ENCODE peak calls at places on chromosomes 12 and 14, in six cellular contexts. One of them, this sample, is unnamed.

GRCh38 chr14:21589317-21589716 is 9.4 kb upstream of the OR10G3 start:
- DNase-seq in mesenchymal stem cell: no peak
- DNase-seq in IMR-90: no peak
- DNase-seq in trophoblast cell: peak
- DNase-seq in neuronal stem cell: no peak
- DNase-seq in H1: no peak
- DNase-seq in this sample: no peak

GRCh38 chr14:75259510-75259855 is 19.1 kb upstream of the FOS start:
- DNase-seq in mesenchymal stem cell: no peak
- DNase-seq in IMR-90: peak
- DNase-seq in trophoblast cell: no peak
- DNase-seq in neuronal stem cell: no peak
- DNase-seq in H1: no peak
- DNase-seq in this sample: no peak

GRCh38 chr12:6534914-6535696 is 788 bp downstream of the GAPDH start:
- DNase-seq in mesenchymal stem cell: peak
- DNase-seq in IMR-90: peak
- DNase-seq in trophoblast cell: peak
- DNase-seq in neuronal stem cell: peak
- DNase-seq in H1: peak
- DNase-seq in this sample: peak

GRCh38 chr12:22190969-22191368 is 143.5 kb downstream of the ST8SIA1 start:
- DNase-seq in mesenchymal stem cell: no peak
- DNase-seq in IMR-90: no peak
- DNase-seq in trophoblast cell: no peak
- DNase-seq in neuronal stem cell: no peak
- DNase-seq in H1: no peak
- DNase-seq in this sample: no peak

GRCh38 chr12:116472193-116472592 is 87.0 kb upstream of the MAP1LC3B2 start:
- DNase-seq in mesenchymal stem cell: no peak
- DNase-seq in IMR-90: no peak
- DNase-seq in trophoblast cell: no peak
- DNase-seq in neuronal stem cell: no peak
- DNase-seq in H1: no peak
- DNase-seq in this sample: no peak

GRCh38 chr12:95470300-95470699 is 3.7 kb upstream of the METAP2 start:
- DNase-seq in mesenchymal stem cell: no peak
- DNase-seq in IMR-90: no peak
- DNase-seq in trophoblast cell: peak
- DNase-seq in neuronal stem cell: no peak
- DNase-seq in H1: no peak
- DNase-seq in this sample: no peak

GRCh38 chr12:127241056-127241830 is 1025.7 kb upstream of the TMEM132C start:
- DNase-seq in mesenchymal stem cell: no peak
- DNase-seq in IMR-90: no peak
- DNase-seq in trophoblast cell: peak
- DNase-seq in neuronal stem cell: no peak
- DNase-seq in H1: no peak
- DNase-seq in this sample: no peak

GRCh38 chr12:64900540-64900939 is 76.1 kb downstream of the TBC1D30 start:
- DNase-seq in mesenchymal stem cell: no peak
- DNase-seq in IMR-90: peak
- DNase-seq in trophoblast cell: no peak
- DNase-seq in neuronal stem cell: no peak
- DNase-seq in H1: no peak
- DNase-seq in this sample: no peak

GRCh38 chr12:26195250-26195640 is at the start of gene SSPN:
- DNase-seq in mesenchymal stem cell: peak
- DNase-seq in IMR-90: peak
- DNase-seq in trophoblast cell: peak
- DNase-seq in neuronal stem cell: peak
- DNase-seq in H1: peak
- DNase-seq in this sample: peak

GRCh38 chr12:108495054-108495453 is 20.0 kb upstream of the FICD start:
- DNase-seq in mesenchymal stem cell: peak
- DNase-seq in IMR-90: peak
- DNase-seq in trophoblast cell: peak
- DNase-seq in neuronal stem cell: peak
- DNase-seq in H1: peak
- DNase-seq in this sample: peak

GRCh38 chr14:106024983-106025604 is 498.7 kb downstream of the TMEM121 start:
- DNase-seq in mesenchymal stem cell: no peak
- DNase-seq in IMR-90: no peak
- DNase-seq in trophoblast cell: no peak
- DNase-seq in neuronal stem cell: no peak
- DNase-seq in H1: no peak
- DNase-seq in this sample: no peak

GRCh38 chr14:75969126-75969525 is 12.7 kb downstream of the TGFB3 start:
- DNase-seq in mesenchymal stem cell: no peak
- DNase-seq in IMR-90: no peak
- DNase-seq in trophoblast cell: no peak
- DNase-seq in neuronal stem cell: no peak
- DNase-seq in H1: no peak
- DNase-seq in this sample: no peak

GRCh38 chr14:61438860-61439765 is 117.7 kb downstream of the PRKCH start:
- DNase-seq in mesenchymal stem cell: peak
- DNase-seq in IMR-90: peak
- DNase-seq in trophoblast cell: no peak
- DNase-seq in neuronal stem cell: peak
- DNase-seq in H1: no peak
- DNase-seq in this sample: peak

GRCh38 chr14:54650331-54651017 is 83.5 kb downstream of the SAMD4A start:
- DNase-seq in mesenchymal stem cell: peak
- DNase-seq in IMR-90: peak
- DNase-seq in trophoblast cell: peak
- DNase-seq in neuronal stem cell: no peak
- DNase-seq in H1: no peak
- DNase-seq in this sample: no peak

GRCh38 chr14:68312300-68312699 is 480.6 kb downstream of the ZFP36L1 start:
- DNase-seq in mesenchymal stem cell: no peak
- DNase-seq in IMR-90: no peak
- DNase-seq in trophoblast cell: no peak
- DNase-seq in neuronal stem cell: no peak
- DNase-seq in H1: no peak
- DNase-seq in this sample: no peak

GRCh38 chr14:60328588-60328987 is 79.6 kb downstream of the PPM1A start:
- DNase-seq in mesenchymal stem cell: no peak
- DNase-seq in IMR-90: no peak
- DNase-seq in trophoblast cell: no peak
- DNase-seq in neuronal stem cell: no peak
- DNase-seq in H1: no peak
- DNase-seq in this sample: peak

GRCh38 chr12:14185441-14186192 is 179.9 kb upstream of the ATF7IP start:
- DNase-seq in mesenchymal stem cell: peak
- DNase-seq in IMR-90: peak
- DNase-seq in trophoblast cell: peak
- DNase-seq in neuronal stem cell: peak
- DNase-seq in H1: peak
- DNase-seq in this sample: peak

GRCh38 chr12:116293687-116294463 is 16.4 kb upstream of the MED13L start:
- DNase-seq in mesenchymal stem cell: no peak
- DNase-seq in IMR-90: no peak
- DNase-seq in trophoblast cell: no peak
- DNase-seq in neuronal stem cell: no peak
- DNase-seq in H1: no peak
- DNase-seq in this sample: no peak

GRCh38 chr12:27394676-27395075 is 51.9 kb upstream of the SMCO2 start:
- DNase-seq in mesenchymal stem cell: no peak
- DNase-seq in IMR-90: no peak
- DNase-seq in trophoblast cell: no peak
- DNase-seq in neuronal stem cell: no peak
- DNase-seq in H1: no peak
- DNase-seq in this sample: no peak

GRCh38 chr14:103317976-103318580 is 16.0 kb upstream of the EIF5 start:
- DNase-seq in mesenchymal stem cell: no peak
- DNase-seq in IMR-90: no peak
- DNase-seq in trophoblast cell: no peak
- DNase-seq in neuronal stem cell: no peak
- DNase-seq in H1: no peak
- DNase-seq in this sample: no peak

GRCh38 chr14:67704484-67705089 is 2.9 kb downstream of the RDH12 start:
- DNase-seq in mesenchymal stem cell: peak
- DNase-seq in IMR-90: peak
- DNase-seq in trophoblast cell: peak
- DNase-seq in neuronal stem cell: peak
- DNase-seq in H1: no peak
- DNase-seq in this sample: no peak

GRCh38 chr12:553216-554000 is 93.7 kb downstream of the B4GALNT3 start:
- DNase-seq in mesenchymal stem cell: no peak
- DNase-seq in IMR-90: no peak
- DNase-seq in trophoblast cell: no peak
- DNase-seq in neuronal stem cell: no peak
- DNase-seq in H1: no peak
- DNase-seq in this sample: no peak

GRCh38 chr12:49489720-49490119 is 49.1 kb upstream of the KCNH3 start:
- DNase-seq in mesenchymal stem cell: peak
- DNase-seq in IMR-90: peak
- DNase-seq in trophoblast cell: no peak
- DNase-seq in neuronal stem cell: no peak
- DNase-seq in H1: no peak
- DNase-seq in this sample: no peak

GRCh38 chr12:122845041-122845864 is 10.0 kb downstream of the HIP1R start:
- DNase-seq in mesenchymal stem cell: no peak
- DNase-seq in IMR-90: no peak
- DNase-seq in trophoblast cell: no peak
- DNase-seq in neuronal stem cell: no peak
- DNase-seq in H1: peak
- DNase-seq in this sample: peak

DNA sequence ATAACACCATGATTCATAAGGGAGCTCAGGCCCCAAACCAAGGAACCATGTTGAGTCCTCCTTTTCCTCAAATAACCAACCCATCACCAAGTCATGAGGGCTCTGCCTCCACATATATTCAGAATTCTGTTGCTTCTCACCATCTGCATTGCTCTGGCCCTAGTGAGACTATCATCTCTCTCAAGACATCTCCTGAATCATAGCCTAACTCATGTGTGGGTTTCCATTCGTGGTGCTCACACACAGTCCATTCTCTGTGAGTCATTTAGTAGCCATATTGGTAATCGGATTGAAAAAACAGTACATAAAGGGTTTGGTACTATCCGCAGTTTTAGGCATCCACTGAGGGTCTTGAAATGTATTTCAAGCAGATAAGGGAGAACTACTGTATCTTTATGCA is 5.1 kb upstream of the SLC38A2 start:
- DNase-seq in mesenchymal stem cell: peak
- DNase-seq in IMR-90: peak
- DNase-seq in trophoblast cell: no peak
- DNase-seq in neuronal stem cell: no peak
- DNase-seq in H1: no peak
- DNase-seq in this sample: no peak
- H3K18ac ChIP-seq in mesenchymal stem cell: no peak
- H3K18ac ChIP-seq in IMR-90: peak
- H3K18ac ChIP-seq in trophoblast cell: no peak
- H3K18ac ChIP-seq in neuronal stem cell: no peak
- H3K18ac ChIP-seq in H1: no peak
- H3K18ac ChIP-seq in this sample: no peak

GRCh38 chr12:124940393-124941169 is 26.1 kb upstream of the UBC start:
- DNase-seq in mesenchymal stem cell: peak
- DNase-seq in IMR-90: peak
- DNase-seq in trophoblast cell: peak
- DNase-seq in neuronal stem cell: peak
- DNase-seq in H1: peak
- DNase-seq in this sample: peak
- H3K4ac ChIP-seq in mesenchymal stem cell: peak
- H3K4ac ChIP-seq in IMR-90: peak
- H3K4ac ChIP-seq in trophoblast cell: no peak
- H3K4ac ChIP-seq in neuronal stem cell: no peak
- H3K4ac ChIP-seq in H1: peak
- H3K4ac ChIP-seq in this sample: no peak

GRCh38 chr12:96780330-96780729 is 126.7 kb upstream of the NEDD1 start:
- DNase-seq in mesenchymal stem cell: no peak
- DNase-seq in IMR-90: no peak
- DNase-seq in trophoblast cell: no peak
- DNase-seq in neuronal stem cell: no peak
- DNase-seq in H1: no peak
- DNase-seq in this sample: no peak
- H4K91ac ChIP-seq in mesenchymal stem cell: no peak
- H4K91ac ChIP-seq in IMR-90: no peak
- H4K91ac ChIP-seq in trophoblast cell: no peak
- H4K91ac ChIP-seq in neuronal stem cell: no peak
- H4K91ac ChIP-seq in H1: no peak
- H4K91ac ChIP-seq in this sample: no peak

DNA sequence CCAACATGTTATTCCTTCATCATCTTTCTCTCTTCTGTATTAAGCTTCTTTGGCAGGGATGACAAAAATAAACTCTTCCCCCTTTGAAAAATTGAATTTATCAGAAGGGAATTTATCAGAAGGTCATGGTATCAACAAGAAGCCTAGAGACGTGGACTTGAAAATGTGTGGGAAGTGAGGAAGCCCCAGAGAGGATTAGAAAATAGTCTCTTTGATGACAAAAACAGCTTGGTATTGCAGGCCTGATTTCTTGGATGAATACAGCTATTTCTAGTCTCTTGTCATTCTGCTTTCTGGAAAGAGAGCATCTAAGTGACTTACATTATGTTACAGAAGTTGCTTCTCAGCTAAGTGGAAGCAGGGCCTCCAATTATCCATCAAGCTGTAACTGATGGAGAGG is 111.1 kb downstream of the KITLG start:
- DNase-seq in mesenchymal stem cell: no peak
- DNase-seq in IMR-90: no peak
- DNase-seq in trophoblast cell: no peak
- DNase-seq in neuronal stem cell: no peak
- DNase-seq in H1: no peak
- DNase-seq in this sample: no peak
- H3K18ac ChIP-seq in mesenchymal stem cell: no peak
- H3K18ac ChIP-seq in IMR-90: no peak
- H3K18ac ChIP-seq in trophoblast cell: no peak
- H3K18ac ChIP-seq in neuronal stem cell: no peak
- H3K18ac ChIP-seq in H1: no peak
- H3K18ac ChIP-seq in this sample: no peak

GRCh38 chr12:112012775-112013600 is at the start of the genes ERP29 and TMEM116:
- DNase-seq in mesenchymal stem cell: peak
- DNase-seq in IMR-90: peak
- DNase-seq in trophoblast cell: peak
- DNase-seq in neuronal stem cell: peak
- DNase-seq in H1: peak
- DNase-seq in this sample: peak
- H3K4ac ChIP-seq in mesenchymal stem cell: peak
- H3K4ac ChIP-seq in IMR-90: peak
- H3K4ac ChIP-seq in trophoblast cell: peak
- H3K4ac ChIP-seq in neuronal stem cell: peak
- H3K4ac ChIP-seq in H1: peak
- H3K4ac ChIP-seq in this sample: no peak

DNA sequence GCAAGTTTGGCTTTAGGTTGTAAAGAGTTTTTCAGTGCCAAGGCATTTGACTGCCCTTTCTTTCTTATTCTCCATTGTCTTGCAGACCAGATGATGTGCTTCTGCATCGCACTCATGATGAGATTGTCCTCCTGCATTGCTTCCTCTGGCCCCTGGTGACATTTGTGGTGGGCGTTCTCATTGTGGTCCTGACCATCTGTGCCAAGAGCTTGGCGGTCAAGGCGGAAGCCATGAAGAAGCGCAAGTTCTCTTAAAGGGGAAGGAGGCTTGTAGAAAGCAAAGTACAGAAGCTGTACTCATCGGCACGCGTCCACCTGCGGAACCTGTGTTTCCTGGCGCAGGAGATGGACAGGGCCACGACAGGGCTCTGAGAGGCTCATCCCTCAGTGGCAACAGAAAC is 64.3 kb downstream of the KCNMB4 start:
- DNase-seq in mesenchymal stem cell: no peak
- DNase-seq in IMR-90: no peak
- DNase-seq in trophoblast cell: no peak
- DNase-seq in neuronal stem cell: no peak
- DNase-seq in H1: no peak
- DNase-seq in this sample: no peak
- H4K91ac ChIP-seq in mesenchymal stem cell: no peak
- H4K91ac ChIP-seq in IMR-90: no peak
- H4K91ac ChIP-seq in trophoblast cell: no peak
- H4K91ac ChIP-seq in neuronal stem cell: no peak
- H4K91ac ChIP-seq in H1: no peak
- H4K91ac ChIP-seq in this sample: no peak